ENCODE peak calls at places on chromosomes 11 and 22, in six cellular contexts. E is activated T-cell treated with anti-CD3 and anti-CD28 coated beads for 1 hour, S is NCI-H1048, K is GM13976, Y is ureter, A is ecto neural progenitor cell. H is an unnamed sample.
A peak's percentile ranks its signal among the peaks of the same experiment; 100 is the strongest.

GRCh38 chr11:69440876-69441275 is 40.6 kb upstream of the LINC01488 start:
- DNase-seq in A (no peak), E (no peak), S (no peak), K (no peak), Y (no peak), H (no peak)

GRCh38 chr22:46902998-46903916 is 140.8 kb downstream of the TBC1D22A start:
- DNase-seq in S (no peak), K (no peak), E (no peak), A (peak; percentile 41), Y (no peak), H (no peak)

GRCh38 chr11:97019754-97020153 is 629.9 kb downstream of the JRKL start:
- DNase-seq in K (no peak), A (no peak), E (no peak), S (no peak), Y (no peak), H (no peak)

GRCh38 chr22:41826001-41826400 is 6.9 kb upstream of the SREBF2 start:
- DNase-seq in K (no peak), Y (no peak), A (no peak), S (no peak), E (no peak), H (no peak)

GRCh38 chr11:8081591-8082021 is 595 bp downstream of the TUB start:
- DNase-seq in Y (no peak), S (no peak), E (no peak), A (no peak), K (no peak), H (no peak)

GRCh38 chr11:65502852-65503603 is 4.2 kb downstream of the MALAT1 start:
- DNase-seq in A (no peak), E (no peak), S (no peak), Y (no peak), K (no peak), H (no peak)

GRCh38 chr11:126358763-126359160 is 3.3 kb downstream of the ST3GAL4 start:
- DNase-seq in Y (no peak), A (no peak), S (no peak), E (no peak), K (peak; percentile 23), H (no peak)

GRCh38 chr11:63996512-63996911 is 10.3 kb downstream of the OTUB1 start:
- DNase-seq in E (no peak), S (no peak), K (no peak), Y (no peak), A (no peak), H (no peak)

GRCh38 chr22:23068096-23068831 is 2.1 kb upstream of the GNAZ start:
- DNase-seq in Y (peak; percentile 39), E (no peak), K (no peak), A (peak; percentile 40), S (no peak), H (no peak)

GRCh38 chr11:6813651-6814050 is 14.2 kb upstream of the OR6A2 start:
- DNase-seq in S (no peak), A (no peak), Y (no peak), K (no peak), E (no peak), H (no peak)

GRCh38 chr11:44363116-44363515 is 53.2 kb upstream of the ALX4 start:
- DNase-seq in Y (no peak), K (no peak), S (no peak), A (no peak), E (no peak), H (no peak)

GRCh38 chr22:26589845-26590524 is at the start of gene TPST2:
- DNase-seq in Y (peak; percentile 80), K (peak; percentile 92), E (peak; percentile 69), S (no peak), A (peak; percentile 89), H (peak; percentile 69)

GRCh38 chr11:92211576-92212167 is 12.9 kb upstream of the FAT3 start:
- DNase-seq in K (no peak), Y (no peak), E (no peak), S (no peak), A (peak; percentile 64), H (no peak)

H was measured in T-helper 1 cell.